ENCODE peak calls at places on chromosomes 16 and 17, in five cellular contexts. W is aorta; Z is CD8-positive, alpha-beta T cell; N is OCI-LY7; T is AG04450. H is an unnamed sample.

GRCh38 chr17:42553161-42553818 is 567 bp downstream of the HSD17B1 start:
- DNase-seq in T (no peak), N (no peak), W (peak), Z (no peak), H (peak)

GRCh38 chr16:31513126-31513525 is 4.9 kb upstream of the RUSF1 start:
- DNase-seq in W (no peak), Z (no peak), T (no peak), N (no peak), H (peak)

GRCh38 chr17:58120195-58120822 is 27.9 kb upstream of the OR4D1 start:
- DNase-seq in N (peak), W (peak), T (peak), Z (peak), H (no peak)

GRCh38 chr17:54426287-54426886 is 474.3 kb upstream of the TOM1L1 start:
- DNase-seq in Z (no peak), T (no peak), N (peak), W (no peak), H (no peak)

GRCh38 chr17:41386227-41386626 is 4.1 kb upstream of the KRT34 start:
- DNase-seq in Z (no peak), W (no peak), T (no peak), N (no peak), H (no peak)

GRCh38 chr17:78258323-78259229 is 27.1 kb downstream of the TMEM235 start:
- DNase-seq in W (peak), T (no peak), N (peak), Z (peak), H (no peak)

GRCh38 chr17:63543822-63544420 is 6.4 kb upstream of the DCAF7 start:
- DNase-seq in T (no peak), N (peak), W (peak), Z (no peak), H (no peak)

GRCh38 chr17:2178798-2179505 is 124.0 kb downstream of the HIC1 start:
- DNase-seq in N (no peak), Z (no peak), T (no peak), W (no peak), H (no peak)

GRCh38 chr16:49474741-49475140 is 101.1 kb downstream of the C16orf78 start:
- DNase-seq in T (no peak), Z (no peak), N (no peak), W (no peak), H (no peak)

GRCh38 chr17:67194134-67194533 is 50.9 kb downstream of the HELZ start:
- DNase-seq in T (peak), W (no peak), N (no peak), Z (no peak), H (no peak)

GRCh38 chr16:4917117-4917516 is 19.8 kb downstream of the PPL start:
- DNase-seq in N (no peak), T (no peak), W (no peak), Z (no peak), H (no peak)

GRCh38 chr16:4612474-4612931 is 2.2 kb downstream of the UBALD1 start:
- DNase-seq in Z (no peak), N (peak), W (peak), T (no peak), H (no peak)

GRCh38 chr17:12472613-12473173 is 193.0 kb upstream of the MYOCD start:
- DNase-seq in W (no peak), T (peak), Z (no peak), N (no peak), H (no peak)

GRCh38 chr16:89343501-89344291 is 126.2 kb downstream of the ZNF778 start:
- DNase-seq in W (peak), Z (no peak), T (no peak), N (no peak), H (no peak)

GRCh38 chr17:4199818-4200402 is 56.9 kb downstream of the CYB5D2 start:
- DNase-seq in N (peak), T (no peak), W (no peak), Z (peak), H (no peak)

GRCh38 chr17:74337834-74338500 is 11.9 kb downstream of the KIF19 start:
- DNase-seq in T (no peak), N (no peak), W (no peak), Z (no peak), H (no peak)

GRCh38 chr17:56633681-56634080 is 40.2 kb downstream of the NOG start:
- DNase-seq in T (no peak), W (no peak), Z (no peak), N (no peak), H (no peak)

GRCh38 chr17:1325766-1326165 is 46.3 kb downstream of the TRARG1 start:
- DNase-seq in W (peak), N (no peak), T (no peak), Z (no peak), H (no peak)

GRCh38 chr17:75319818-75320691 is 30.8 kb upstream of the SLC25A19 start:
- DNase-seq in T (peak), W (no peak), Z (no peak), N (peak), H (no peak)

GRCh38 chr17:76524598-76525512 is 12.7 kb downstream of the CYGB start:
- DNase-seq in Z (no peak), N (no peak), W (no peak), T (no peak), H (no peak)

GRCh38 chr16:13036600-13036999 is 135.2 kb downstream of the SHISA9 start:
- DNase-seq in Z (peak), N (peak), W (no peak), T (no peak), H (no peak)

GRCh38 chr17:32546031-32546444 is 59.2 kb downstream of the CDK5R1 start:
- DNase-seq in N (no peak), W (no peak), T (no peak), Z (no peak), H (no peak)

GRCh38 chr17:43662432-43663141 is 865 bp upstream of the MEOX1 start:
- DNase-seq in Z (no peak), T (no peak), W (no peak), N (no peak), H (no peak)

GRCh38 chr17:35932576-35932975 is 2.0 kb upstream of the RDM1 start:
- DNase-seq in Z (no peak), W (no peak), N (no peak), T (no peak), H (no peak)

GRCh38 chr16:89660146-89660545 is 2.5 kb downstream of the SPATA33 start:
- DNase-seq in W (no peak), Z (no peak), T (no peak), N (no peak), H (no peak)

GRCh38 chr17:61366715-61367413 is 32.8 kb upstream of the TBX2 start:
- DNase-seq in N (no peak), T (no peak), Z (no peak), W (no peak), H (no peak)

GRCh38 chr17:5131146-5131715 is 15.4 kb downstream of the USP6 start:
- DNase-seq in T (no peak), W (no peak), N (no peak), Z (no peak), H (no peak)

GRCh38 chr16:78211951-78212350 is 112.5 kb downstream of the WWOX start:
- DNase-seq in N (no peak), Z (no peak), W (no peak), T (no peak), H (peak)

GRCh38 chr16:85369060-85369459 is 244.1 kb upstream of the GSE1 start:
- DNase-seq in W (no peak), N (no peak), T (no peak), Z (no peak), H (no peak)

GRCh38 chr17:78821961-78822360 is 18.7 kb downstream of the USP36 start:
- DNase-seq in W (no peak), N (no peak), Z (no peak), T (no peak), H (no peak)

GRCh38 chr17:64780096-64781012 is 118.2 kb upstream of the SMURF2 start:
- DNase-seq in T (no peak), W (peak), Z (peak), N (no peak), H (no peak)

GRCh38 chr17:15945493-15946209 is 721 bp downstream of the ADORA2B start:
- DNase-seq in N (no peak), W (peak), T (no peak), Z (no peak), H (no peak)

GRCh38 chr16:2982402-2982801 is 2.2 kb upstream of the PKMYT1 start:
- DNase-seq in Z (no peak), T (no peak), N (no peak), W (no peak), H (no peak)
- H3K27ac ChIP-seq in Z (no peak), T (no peak), N (no peak), W (no peak), H (no peak)

GRCh38 chr17:45102856-45103255 is 29.5 kb downstream of the PLCD3 start:
- DNase-seq in W (no peak), Z (no peak), N (no peak), T (no peak), H (no peak)

GRCh38 chr17:45103269-45103795 is 29.0 kb downstream of the PLCD3 start:
- DNase-seq in Z (no peak), N (no peak), W (no peak), T (no peak), H (no peak)

GRCh38 chr17:45101546-45101882 is 30.8 kb downstream of the PLCD3 start:
- DNase-seq in N (no peak), Z (no peak), W (no peak), T (no peak), H (no peak)

GRCh38 chr17:45104029-45104428 is 28.3 kb downstream of the PLCD3 start:
- DNase-seq in Z (no peak), W (no peak), T (no peak), N (no peak), H (no peak)

GRCh38 chr17:45101883-45102811 is 30.2 kb downstream of the PLCD3 start:
- DNase-seq in T (no peak), N (no peak), W (no peak), Z (no peak), H (no peak)
- H3K27ac ChIP-seq in T (peak), N (no peak), W (no peak), Z (no peak), H (peak)

GRCh38 chr16:67129422-67129821 is 19.7 kb downstream of the PHAF1 start:
- DNase-seq in T (no peak), Z (no peak), N (no peak), W (peak), H (no peak)
- H3K27ac ChIP-seq in T (no peak), Z (no peak), N (no peak), W (no peak), H (no peak)

DNA sequence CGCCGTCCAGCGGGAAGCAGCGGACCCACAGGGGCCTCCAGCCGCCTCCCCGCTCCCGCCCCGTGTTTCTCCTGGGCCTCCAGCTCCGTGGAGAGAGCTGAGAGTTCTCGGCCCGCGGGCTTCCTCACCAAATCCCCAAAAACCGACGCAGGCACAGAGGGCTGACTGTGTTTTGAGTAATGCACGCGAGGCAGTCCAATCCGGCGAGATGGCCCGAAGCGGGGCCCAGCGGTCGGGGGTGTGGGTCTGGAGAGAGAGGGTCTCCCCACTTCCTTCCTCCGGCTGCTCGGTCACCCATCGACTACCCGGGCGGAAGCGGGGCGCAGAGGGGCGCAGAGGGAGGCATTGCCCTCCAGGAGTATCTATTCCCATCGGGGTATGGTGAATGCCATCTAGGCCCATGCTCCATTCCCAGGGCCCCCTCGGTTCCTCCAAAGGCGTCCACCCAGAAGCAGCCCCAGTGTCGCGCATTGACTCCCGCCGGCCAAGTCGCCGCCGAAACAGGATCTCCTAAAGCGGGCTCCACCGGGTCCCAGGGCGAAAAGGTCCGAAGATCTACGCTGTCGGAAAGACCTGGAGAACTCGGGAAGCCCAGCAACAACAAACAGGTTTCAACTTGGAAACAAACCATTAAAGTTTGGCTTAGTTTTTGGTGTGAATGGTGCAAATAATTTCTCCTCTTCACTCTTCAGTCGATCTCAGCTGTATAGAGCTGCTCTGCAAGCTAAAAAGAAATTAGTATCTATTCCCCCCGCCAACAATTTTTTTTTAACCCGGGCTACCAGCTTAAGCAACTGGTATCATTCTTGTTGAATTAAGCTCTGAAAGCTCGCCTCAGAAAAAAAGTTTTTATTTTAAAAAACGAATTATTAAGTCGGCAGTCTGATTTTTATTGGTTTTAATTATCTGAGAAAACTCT is 19.2 kb upstream of the HOXB13 start:
- DNase-seq in W (no peak), T (no peak), Z (no peak), N (no peak), H (no peak)
- H3K27ac ChIP-seq in W (no peak), T (no peak), Z (no peak), N (no peak), H (peak)

GRCh38 chr17:21467739-21468490 is 91.8 kb downstream of the KCNJ12 start:
- DNase-seq in T (no peak), Z (no peak), N (no peak), W (no peak), H (no peak)

GRCh38 chr17:21464611-21465021 is 88.5 kb downstream of the KCNJ12 start:
- DNase-seq in T (no peak), N (no peak), W (no peak), Z (no peak), H (no peak)

GRCh38 chr17:21467196-21467595 is 91.0 kb downstream of the KCNJ12 start:
- DNase-seq in N (no peak), Z (no peak), T (no peak), W (no peak), H (no peak)

GRCh38 chr17:21463779-21464407 is 87.7 kb downstream of the KCNJ12 start:
- DNase-seq in N (no peak), W (no peak), Z (no peak), T (no peak), H (no peak)

DNA sequence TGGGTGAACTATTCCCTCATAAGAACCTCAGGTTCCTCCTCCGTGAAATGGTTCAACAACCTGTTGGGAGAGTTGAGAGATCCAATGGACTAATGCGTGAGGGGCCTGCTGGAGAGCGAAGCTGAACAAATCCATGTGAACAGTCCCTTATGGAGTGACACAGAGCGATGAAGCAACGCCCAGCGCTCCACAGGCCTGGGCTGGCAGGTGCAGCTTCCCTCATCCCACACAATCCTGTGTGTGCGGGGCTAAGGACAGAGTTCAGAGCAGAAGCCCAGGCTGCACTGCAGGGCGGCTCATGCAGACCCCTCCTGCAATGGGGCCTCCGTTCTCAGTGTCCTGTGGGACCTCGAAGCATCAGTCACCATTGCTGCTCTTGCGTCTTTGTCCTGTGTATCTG is 90.4 kb downstream of the KCNJ12 start:
- DNase-seq in Z (no peak), N (no peak), W (no peak), T (no peak), H (no peak)
- H3K27ac ChIP-seq in Z (no peak), N (no peak), W (no peak), T (no peak), H (no peak)

DNA sequence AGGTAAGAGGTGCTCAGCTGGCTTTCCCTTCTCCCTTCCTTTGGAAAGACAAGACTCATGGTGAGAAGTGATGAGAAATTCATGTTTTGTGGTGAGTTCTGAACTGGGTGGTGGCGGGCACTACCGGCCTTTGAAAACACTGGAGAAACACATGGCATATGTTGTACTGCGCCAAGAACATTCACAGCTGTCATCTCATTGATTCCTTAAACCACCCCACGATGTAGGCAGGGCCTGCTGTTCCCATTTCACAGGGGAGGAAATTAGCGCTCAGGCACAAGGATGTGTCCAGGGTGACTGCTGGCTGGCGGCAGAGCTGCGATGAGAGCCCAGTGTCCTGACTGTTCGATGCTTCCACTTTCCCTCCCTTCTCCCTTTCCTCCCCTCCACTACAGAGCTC is 1.6 kb upstream of the DOC2B start:
- DNase-seq in Z (no peak), W (no peak), T (no peak), N (no peak), H (no peak)
- H3K27ac ChIP-seq in Z (no peak), W (no peak), T (no peak), N (no peak), H (no peak)

GRCh38 chr17:81822312-81822637 is 10.8 kb downstream of the MCRIP1 start:
- DNase-seq in T (no peak), W (no peak), N (no peak), Z (no peak), H (no peak)

GRCh38 chr17:81821603-81822311 is 11.3 kb downstream of the MCRIP1 start:
- DNase-seq in T (no peak), W (peak), Z (no peak), N (no peak), H (no peak)

GRCh38 chr17:81822996-81823799 is 9.9 kb downstream of the MCRIP1 start:
- DNase-seq in Z (no peak), N (no peak), W (no peak), T (no peak), H (no peak)

GRCh38 chr17:81819648-81820171 is 13.4 kb downstream of the MCRIP1 start:
- DNase-seq in W (no peak), Z (no peak), N (no peak), T (no peak), H (no peak)

DNA sequence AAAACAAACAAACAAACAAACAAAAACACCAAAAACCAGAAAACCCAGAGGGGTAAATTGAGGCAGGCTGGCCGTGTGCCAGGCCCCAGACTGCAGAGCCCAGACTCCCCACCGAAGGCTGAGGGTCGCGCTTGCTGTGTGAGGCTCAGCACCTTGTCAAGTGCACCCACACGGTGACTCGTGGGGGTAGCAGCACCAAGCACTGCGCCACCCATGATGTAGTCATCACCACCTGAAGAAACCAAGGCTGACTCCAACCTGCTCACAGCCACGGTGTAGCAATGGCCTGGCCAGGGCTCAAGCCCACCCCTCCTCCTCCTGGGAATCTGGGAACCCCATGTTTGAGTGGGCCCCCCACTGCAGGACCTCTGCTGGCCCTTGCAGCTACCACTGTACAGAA is 11.9 kb downstream of the MCRIP1 start:
- DNase-seq in W (no peak), T (no peak), Z (no peak), N (no peak), H (no peak)
- H3K27ac ChIP-seq in W (no peak), T (no peak), Z (no peak), N (no peak), H (no peak)

DNA sequence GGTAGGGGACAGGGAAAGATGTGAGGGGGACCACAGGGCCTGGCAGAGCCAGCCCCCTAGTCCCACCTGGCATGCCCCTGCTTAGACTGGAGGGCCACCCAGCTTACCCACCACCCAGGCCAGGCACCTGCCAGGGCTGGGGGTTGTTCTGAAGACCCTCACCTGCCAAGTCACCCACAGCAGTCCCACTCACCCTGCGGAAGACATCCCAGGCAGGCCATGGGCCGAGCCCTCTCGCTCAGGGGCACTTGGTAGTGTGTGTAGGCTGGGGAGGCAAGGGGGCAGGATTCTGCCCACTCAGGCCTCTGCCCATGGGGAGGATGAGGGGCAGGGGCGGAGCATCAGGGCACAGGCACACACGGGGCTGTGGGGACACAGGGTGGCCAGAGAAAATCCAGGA is 4.0 kb downstream of the PLCD3 start:
- DNase-seq in T (no peak), Z (no peak), W (no peak), N (no peak), H (no peak)
- H3K27ac ChIP-seq in T (peak), Z (no peak), W (peak), N (no peak), H (peak)